ENCODE peak calls at places on chromosomes 12 and 14, in four cellular contexts. M is HCT116, G is hepatocyte, E is neural progenitor cell. A is an unnamed sample.

GRCh38 chr14:104510794-104511611 is 68.6 kb upstream of the C14orf180 start:
- DNase-seq in M (no peak), G (no peak), E (no peak), A (no peak)

GRCh38 chr12:123757555-123757954 is 4.5 kb upstream of the DNAH10 start:
- DNase-seq in M (no peak), G (no peak), E (no peak), A (peak)

GRCh38 chr14:103391048-103391447 is 5.8 kb downstream of the MARK3 start:
- DNase-seq in M (peak), G (peak), E (peak), A (peak)

GRCh38 chr12:124740691-124741137 is 123.0 kb downstream of the SCARB1 start:
- DNase-seq in M (peak), G (peak), E (no peak), A (peak)

GRCh38 chr12:116863275-116863767 is 17.9 kb downstream of the HRK start:
- DNase-seq in M (peak), G (peak), E (peak), A (peak)

GRCh38 chr12:12405882-12406281 is 49.0 kb downstream of the BORCS5 start:
- DNase-seq in M (no peak), G (peak), E (no peak), A (peak)

GRCh38 chr12:39538679-39539104 is 80.9 kb downstream of the ABCD2 start:
- DNase-seq in M (no peak), G (no peak), E (no peak), A (no peak)

GRCh38 chr14:100504372-100505078 is 82.7 kb downstream of the BEGAIN start:
- DNase-seq in M (peak), G (no peak), E (no peak), A (peak)

GRCh38 chr14:73743431-73743931 is 29.3 kb upstream of the PNMA1 start:
- DNase-seq in M (no peak), G (peak), E (no peak), A (no peak)

GRCh38 chr12:15838986-15839385 is 43.2 kb upstream of the STRAP start:
- DNase-seq in M (no peak), G (no peak), E (peak), A (no peak)

GRCh38 chr12:110744176-110744575 is 1.5 kb upstream of the PPP1CC start:
- DNase-seq in M (no peak), G (no peak), E (peak), A (peak)

GRCh38 chr14:69763761-69764510 is 3.0 kb upstream of the SRSF5 start:
- DNase-seq in M (no peak), G (no peak), E (no peak), A (no peak)

GRCh38 chr12:61757831-61758505 is 502.2 kb upstream of the USP15 start:
- DNase-seq in M (no peak), G (no peak), E (no peak), A (peak)

GRCh38 chr12:26520869-26521268 is 312.1 kb downstream of the ITPR2 start:
- DNase-seq in M (no peak), G (no peak), E (no peak), A (no peak)

GRCh38 chr12:26527702-26528101 is 305.3 kb downstream of the ITPR2 start:
- DNase-seq in M (no peak), G (no peak), E (no peak), A (no peak)

GRCh38 chr12:26520154-26520553 is 312.8 kb downstream of the ITPR2 start:
- DNase-seq in M (no peak), G (no peak), E (no peak), A (no peak)

GRCh38 chr12:26524862-26525465 is 308.0 kb downstream of the ITPR2 start:
- DNase-seq in M (peak), G (no peak), E (peak), A (peak)

GRCh38 chr12:26523708-26524150 is 309.3 kb downstream of the ITPR2 start:
- DNase-seq in M (no peak), G (peak), E (no peak), A (peak)
- TF ChIP-seq EZH2phosphoT487 in M (no peak), G (no peak), E (no peak), A (no peak)

DNA sequence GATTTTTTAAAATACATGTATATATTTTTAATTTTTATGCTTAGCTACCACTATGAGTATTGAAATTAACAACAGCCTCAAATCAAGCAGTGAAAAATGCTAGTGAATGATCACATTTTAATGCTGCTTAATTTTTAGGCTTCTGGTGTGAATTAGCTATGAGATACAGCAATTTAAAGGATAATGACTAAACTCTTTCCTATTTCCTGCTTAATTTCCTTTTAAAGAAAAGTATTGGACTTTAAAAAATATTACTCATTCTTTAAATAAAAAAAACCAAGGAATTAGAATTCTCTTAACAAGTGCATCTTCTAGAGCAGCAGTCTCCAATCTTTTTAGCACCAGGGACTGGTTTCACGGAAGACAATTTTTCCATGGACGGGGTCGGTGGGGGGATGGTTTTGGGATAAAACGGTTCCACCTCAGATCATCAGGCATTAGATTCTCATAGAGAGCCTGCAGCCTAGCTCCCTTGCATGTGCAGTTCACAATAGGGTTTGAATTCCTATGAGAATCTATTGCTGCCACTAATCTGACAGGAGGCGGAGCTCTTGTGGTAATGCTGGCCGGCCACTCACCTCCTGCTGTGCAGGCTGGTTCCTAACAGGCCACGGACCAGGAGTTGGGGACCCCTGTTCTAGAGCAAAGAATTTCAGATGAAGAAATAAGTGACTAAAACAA is 18.6 kb upstream of the NTN4 start:
- DNase-seq in M (no peak), G (no peak), E (no peak), A (peak)
- TF ChIP-seq EZH2phosphoT487 in M (no peak), G (no peak), E (no peak), A (no peak)

DNA sequence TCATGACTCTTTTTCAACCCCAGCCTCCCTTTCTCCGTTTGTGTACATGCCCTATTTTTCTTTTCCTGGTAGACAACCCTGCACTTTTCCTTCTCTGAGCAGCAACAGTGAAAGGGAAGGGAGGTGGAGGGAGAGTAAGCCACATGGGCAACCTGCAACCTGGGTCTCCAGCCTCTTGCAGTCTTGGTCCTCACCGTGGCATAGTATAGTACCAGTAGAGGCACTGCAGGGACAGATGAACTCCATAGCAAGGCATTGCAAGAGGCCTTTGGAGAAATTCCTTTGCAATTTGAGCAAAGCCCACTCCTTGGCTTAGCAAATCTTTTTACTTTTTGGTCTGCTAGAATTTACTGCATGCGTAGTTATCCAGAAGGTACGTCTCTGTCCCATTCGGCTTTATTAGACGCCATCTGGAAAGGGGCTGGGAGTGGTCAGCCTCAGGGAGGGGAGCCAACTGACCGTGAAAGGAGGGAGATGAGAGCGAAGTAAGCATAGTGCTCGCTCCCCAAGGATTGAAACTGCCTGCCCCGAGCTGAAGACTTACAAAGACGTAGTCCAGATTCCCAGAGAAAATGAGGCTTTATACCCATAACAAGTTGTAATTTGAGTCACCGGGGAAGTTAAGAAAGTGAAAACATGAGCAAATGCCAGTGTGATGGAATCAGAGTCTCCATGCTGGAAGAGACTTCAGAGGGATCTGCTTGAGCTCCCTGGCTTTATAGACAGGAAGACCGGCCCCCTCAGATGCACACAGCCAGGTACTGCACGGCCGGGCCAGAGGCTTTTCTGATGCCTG is 331.9 kb downstream of the CACNA1C start:
- DNase-seq in M (no peak), G (peak), E (no peak), A (peak)
- TF ChIP-seq EZH2phosphoT487 in M (no peak), G (no peak), E (no peak), A (no peak)

GRCh38 chr14:79608426-79608825 is 602.9 kb downstream of the DIO2 start:
- DNase-seq in M (no peak), G (no peak), E (no peak), A (no peak)
- TF ChIP-seq EZH2phosphoT487 in M (no peak), G (no peak), E (no peak), A (no peak)

DNA sequence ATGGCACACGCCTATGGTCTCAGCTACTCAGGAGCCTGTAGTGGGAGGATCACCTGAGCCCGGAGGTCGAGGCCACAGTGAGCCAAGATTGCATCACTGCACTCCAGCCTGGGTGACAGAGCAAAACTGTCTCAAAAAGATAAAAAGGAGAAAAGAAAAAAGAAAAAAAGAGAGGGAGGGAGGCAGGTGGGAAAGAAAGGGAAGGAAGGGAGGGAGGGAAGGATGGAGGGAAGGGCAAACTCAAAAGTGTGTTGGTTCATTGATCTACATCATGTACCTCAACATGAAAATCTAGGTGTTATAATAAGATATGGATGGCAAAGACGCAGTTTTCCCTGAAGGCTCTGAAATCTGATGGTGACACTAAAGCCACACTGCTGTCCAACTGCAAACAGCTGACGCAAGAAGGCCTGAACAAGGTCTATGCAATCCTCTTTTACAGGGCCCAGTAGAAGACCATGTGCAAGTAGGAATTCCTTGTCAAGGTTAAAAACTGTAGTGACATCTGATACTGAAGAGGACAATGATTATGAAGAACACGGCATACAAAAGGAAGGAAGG is 143.6 kb downstream of the ITPR2 start:
- DNase-seq in M (no peak), G (no peak), E (no peak), A (no peak)
- TF ChIP-seq EZH2phosphoT487 in M (no peak), G (no peak), E (no peak), A (no peak)